ENCODE peak calls at places on chromosomes 12 and 14, in seven cellular contexts. One of them, this sample, is unnamed.

GRCh38 chr12:43104524-43104923 is 447.5 kb downstream of the ADAMTS20 start:
- DNase-seq in right lobe of liver: no peak
- DNase-seq in suprapubic skin: no peak
- DNase-seq in prostate gland: no peak
- DNase-seq in HepG2: no peak
- DNase-seq in HCT116: no peak
- DNase-seq in A549: no peak
- DNase-seq in this sample: no peak

GRCh38 chr12:69821441-69822204 is 3.4 kb upstream of the MYRFL start:
- DNase-seq in right lobe of liver: no peak
- DNase-seq in suprapubic skin: no peak
- DNase-seq in prostate gland: no peak
- DNase-seq in HepG2: no peak
- DNase-seq in HCT116: peak
- DNase-seq in A549: no peak
- DNase-seq in this sample: no peak

GRCh38 chr12:67721216-67721615 is 72.7 kb downstream of the DYRK2 start:
- DNase-seq in right lobe of liver: no peak
- DNase-seq in suprapubic skin: no peak
- DNase-seq in prostate gland: no peak
- DNase-seq in HepG2: no peak
- DNase-seq in HCT116: no peak
- DNase-seq in A549: no peak
- DNase-seq in this sample: peak

GRCh38 chr12:108637631-108638030 is 3.9 kb upstream of the SELPLG start:
- DNase-seq in right lobe of liver: no peak
- DNase-seq in suprapubic skin: peak
- DNase-seq in prostate gland: no peak
- DNase-seq in HepG2: no peak
- DNase-seq in HCT116: no peak
- DNase-seq in A549: no peak
- DNase-seq in this sample: no peak

GRCh38 chr12:74999474-74999873 is 210.2 kb downstream of the KCNC2 start:
- DNase-seq in right lobe of liver: no peak
- DNase-seq in suprapubic skin: no peak
- DNase-seq in prostate gland: no peak
- DNase-seq in HepG2: no peak
- DNase-seq in HCT116: no peak
- DNase-seq in A549: no peak
- DNase-seq in this sample: no peak

GRCh38 chr12:51846209-51846779 is 2.2 kb downstream of the FIGNL2 start:
- DNase-seq in right lobe of liver: no peak
- DNase-seq in suprapubic skin: no peak
- DNase-seq in prostate gland: no peak
- DNase-seq in HepG2: no peak
- DNase-seq in HCT116: no peak
- DNase-seq in A549: no peak
- DNase-seq in this sample: no peak

GRCh38 chr14:89422181-89422951 is 5.3 kb upstream of the FOXN3 start:
- DNase-seq in right lobe of liver: no peak
- DNase-seq in suprapubic skin: no peak
- DNase-seq in prostate gland: peak
- DNase-seq in HepG2: no peak
- DNase-seq in HCT116: no peak
- DNase-seq in A549: no peak
- DNase-seq in this sample: peak

GRCh38 chr12:17278946-17279345 is 673.0 kb upstream of the LMO3 start:
- DNase-seq in right lobe of liver: no peak
- DNase-seq in suprapubic skin: no peak
- DNase-seq in prostate gland: no peak
- DNase-seq in HepG2: no peak
- DNase-seq in HCT116: no peak
- DNase-seq in A549: peak
- DNase-seq in this sample: no peak

GRCh38 chr14:53011053-53011462 is 60.2 kb upstream of the FERMT2 start:
- DNase-seq in right lobe of liver: no peak
- DNase-seq in suprapubic skin: peak
- DNase-seq in prostate gland: no peak
- DNase-seq in HepG2: peak
- DNase-seq in HCT116: peak
- DNase-seq in A549: peak
- DNase-seq in this sample: peak

GRCh38 chr12:116492703-116493324 is 66.4 kb upstream of the MAP1LC3B2 start:
- DNase-seq in right lobe of liver: no peak
- DNase-seq in suprapubic skin: no peak
- DNase-seq in prostate gland: no peak
- DNase-seq in HepG2: no peak
- DNase-seq in HCT116: peak
- DNase-seq in A549: peak
- DNase-seq in this sample: no peak

GRCh38 chr12:128190052-128190451 is 76.9 kb upstream of the TMEM132C start:
- DNase-seq in right lobe of liver: no peak
- DNase-seq in suprapubic skin: no peak
- DNase-seq in prostate gland: no peak
- DNase-seq in HepG2: no peak
- DNase-seq in HCT116: no peak
- DNase-seq in A549: no peak
- DNase-seq in this sample: no peak

GRCh38 chr12:93122569-93123091 is 193.5 kb upstream of the EEA1 start:
- DNase-seq in right lobe of liver: peak
- DNase-seq in suprapubic skin: no peak
- DNase-seq in prostate gland: peak
- DNase-seq in HepG2: peak
- DNase-seq in HCT116: no peak
- DNase-seq in A549: no peak
- DNase-seq in this sample: no peak

GRCh38 chr14:93133476-93133875 is 17.8 kb upstream of the ITPK1 start:
- DNase-seq in right lobe of liver: peak
- DNase-seq in suprapubic skin: no peak
- DNase-seq in prostate gland: no peak
- DNase-seq in HepG2: no peak
- DNase-seq in HCT116: no peak
- DNase-seq in A549: no peak
- DNase-seq in this sample: no peak

GRCh38 chr12:43761535-43761934 is 2.8 kb downstream of the IRAK4 start:
- DNase-seq in right lobe of liver: no peak
- DNase-seq in suprapubic skin: no peak
- DNase-seq in prostate gland: no peak
- DNase-seq in HepG2: no peak
- DNase-seq in HCT116: no peak
- DNase-seq in A549: no peak
- DNase-seq in this sample: no peak

GRCh38 chr12:57135939-57136338 is 7.7 kb downstream of the LRP1 start:
- DNase-seq in right lobe of liver: no peak
- DNase-seq in suprapubic skin: no peak
- DNase-seq in prostate gland: no peak
- DNase-seq in HepG2: no peak
- DNase-seq in HCT116: no peak
- DNase-seq in A549: no peak
- DNase-seq in this sample: no peak

GRCh38 chr12:111598637-111599458 is at the start of gene ATXN2:
- DNase-seq in right lobe of liver: peak
- DNase-seq in suprapubic skin: no peak
- DNase-seq in prostate gland: peak
- DNase-seq in HepG2: no peak
- DNase-seq in HCT116: no peak
- DNase-seq in A549: peak
- DNase-seq in this sample: peak

GRCh38 chr12:119061208-119061796 is 80.0 kb downstream of the SRRM4 start:
- DNase-seq in right lobe of liver: no peak
- DNase-seq in suprapubic skin: no peak
- DNase-seq in prostate gland: peak
- DNase-seq in HepG2: peak
- DNase-seq in HCT116: no peak
- DNase-seq in A549: no peak
- DNase-seq in this sample: peak

GRCh38 chr12:49540229-49541139 is 1.7 kb downstream of the KCNH3 start:
- DNase-seq in right lobe of liver: peak
- DNase-seq in suprapubic skin: no peak
- DNase-seq in prostate gland: no peak
- DNase-seq in HepG2: no peak
- DNase-seq in HCT116: no peak
- DNase-seq in A549: no peak
- DNase-seq in this sample: no peak

GRCh38 chr12:69457433-69457832 is 12.8 kb upstream of the FRS2 start:
- DNase-seq in right lobe of liver: no peak
- DNase-seq in suprapubic skin: no peak
- DNase-seq in prostate gland: no peak
- DNase-seq in HepG2: no peak
- DNase-seq in HCT116: no peak
- DNase-seq in A549: no peak
- DNase-seq in this sample: no peak

GRCh38 chr12:115817399-115817798 is 460.1 kb downstream of the MED13L start:
- DNase-seq in right lobe of liver: no peak
- DNase-seq in suprapubic skin: no peak
- DNase-seq in prostate gland: peak
- DNase-seq in HepG2: no peak
- DNase-seq in HCT116: no peak
- DNase-seq in A549: peak
- DNase-seq in this sample: no peak

GRCh38 chr12:131908716-131909595 is 14.5 kb downstream of the ULK1 start:
- DNase-seq in right lobe of liver: peak
- DNase-seq in suprapubic skin: no peak
- DNase-seq in prostate gland: no peak
- DNase-seq in HepG2: no peak
- DNase-seq in HCT116: no peak
- DNase-seq in A549: no peak
- DNase-seq in this sample: no peak

DNA sequence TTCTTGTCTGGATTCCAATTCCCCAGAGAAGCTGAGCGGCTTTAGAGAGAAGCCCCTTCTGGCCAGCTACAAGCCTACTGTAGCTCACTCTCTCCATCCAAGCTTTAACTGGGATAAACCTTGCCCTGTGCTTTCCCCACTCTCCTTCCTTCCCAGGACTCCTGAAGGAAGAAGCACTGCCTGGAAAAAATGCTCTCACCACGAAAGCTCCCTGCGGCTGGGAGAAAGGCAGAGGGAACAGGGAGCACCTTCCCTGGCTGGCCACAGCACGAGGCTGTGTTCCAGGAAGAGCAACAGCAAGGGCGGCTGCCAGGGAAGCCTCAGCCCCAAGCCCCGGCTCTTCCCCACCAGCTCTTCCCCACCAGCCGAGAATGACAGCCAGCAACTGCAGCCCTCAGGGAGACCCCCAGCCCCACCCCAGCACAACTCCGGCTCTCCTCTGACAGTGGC is 40.8 kb upstream of the PNMA1 start:
- DNase-seq in right lobe of liver: peak
- DNase-seq in suprapubic skin: no peak
- DNase-seq in prostate gland: peak
- DNase-seq in HepG2: no peak
- DNase-seq in HCT116: no peak
- DNase-seq in A549: no peak
- DNase-seq in this sample: peak
- TF ChIP-seq POLR2A in right lobe of liver: no peak
- TF ChIP-seq POLR2A in suprapubic skin: no peak
- TF ChIP-seq POLR2A in prostate gland: no peak
- TF ChIP-seq POLR2A in HepG2: no peak
- TF ChIP-seq POLR2A in HCT116: no peak
- TF ChIP-seq POLR2A in A549: no peak
- TF ChIP-seq POLR2A in this sample: no peak

DNA sequence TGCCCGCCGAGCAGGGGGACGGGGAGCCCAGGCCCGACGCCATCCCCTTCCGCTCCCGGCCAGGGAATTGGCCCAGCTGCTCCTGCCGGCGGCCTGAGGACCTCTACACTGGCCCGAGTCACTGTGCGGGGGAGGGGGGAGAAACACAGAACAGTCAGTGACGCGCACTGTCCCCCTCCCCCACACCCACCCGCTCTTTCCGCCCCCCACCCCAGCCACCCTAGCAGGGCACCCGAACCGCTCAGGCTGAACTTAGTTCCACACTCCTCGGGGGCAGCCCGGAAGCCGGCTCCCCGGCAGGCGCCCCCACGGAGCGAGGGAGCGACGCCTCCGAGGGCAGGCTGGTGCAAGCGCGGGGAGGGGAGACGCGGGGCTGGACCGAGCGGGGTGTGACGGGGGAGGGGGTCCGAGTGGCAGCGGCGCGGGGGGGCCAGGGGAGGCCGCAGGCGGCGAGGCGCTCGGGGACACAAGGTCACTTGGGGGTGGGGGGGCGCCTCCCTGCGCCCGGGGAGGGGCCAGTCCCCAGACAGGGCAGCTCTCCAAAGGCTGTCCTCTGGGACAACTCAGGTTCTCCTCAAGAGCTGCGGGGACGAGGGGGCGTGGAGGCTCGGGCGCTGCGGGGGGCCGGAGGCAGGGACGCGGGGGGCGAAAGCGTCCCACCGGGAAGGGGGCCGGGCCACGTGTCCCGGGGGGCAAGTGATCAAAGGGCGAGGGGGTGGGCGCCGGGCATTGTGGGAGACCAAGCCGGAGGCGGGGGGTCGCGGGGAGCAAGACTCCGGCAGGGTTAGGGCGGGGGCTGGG is 648 bp downstream of the CHD4 start:
- DNase-seq in right lobe of liver: peak
- DNase-seq in suprapubic skin: no peak
- DNase-seq in prostate gland: peak
- DNase-seq in HepG2: peak
- DNase-seq in HCT116: no peak
- DNase-seq in A549: peak
- DNase-seq in this sample: peak
- TF ChIP-seq POLR2A in right lobe of liver: no peak
- TF ChIP-seq POLR2A in suprapubic skin: no peak
- TF ChIP-seq POLR2A in prostate gland: peak
- TF ChIP-seq POLR2A in HepG2: no peak
- TF ChIP-seq POLR2A in HCT116: no peak
- TF ChIP-seq POLR2A in A549: no peak
- TF ChIP-seq POLR2A in this sample: no peak

DNA sequence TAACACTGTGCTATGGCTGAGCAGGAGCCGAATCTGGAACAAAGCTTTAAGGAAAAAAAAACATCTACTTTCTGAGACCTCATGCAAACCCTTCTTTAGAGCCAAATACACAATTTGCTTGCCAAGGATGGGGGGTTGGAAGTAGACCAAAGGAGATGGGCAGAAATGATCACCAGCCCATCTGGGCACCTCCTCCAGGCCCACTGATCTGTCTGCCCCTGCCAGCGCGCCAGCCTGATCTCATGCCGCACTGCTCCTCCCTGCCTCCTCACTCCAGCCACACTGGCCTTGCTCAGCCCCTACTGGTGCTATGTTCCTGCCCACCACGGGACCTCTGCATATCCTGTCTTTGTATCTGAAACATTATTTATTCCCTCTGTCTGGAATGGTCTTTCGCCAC is 24.8 kb upstream of the RAB35 start:
- DNase-seq in right lobe of liver: peak
- DNase-seq in suprapubic skin: no peak
- DNase-seq in prostate gland: no peak
- DNase-seq in HepG2: no peak
- DNase-seq in HCT116: no peak
- DNase-seq in A549: no peak
- DNase-seq in this sample: no peak
- TF ChIP-seq POLR2A in right lobe of liver: no peak
- TF ChIP-seq POLR2A in suprapubic skin: no peak
- TF ChIP-seq POLR2A in prostate gland: no peak
- TF ChIP-seq POLR2A in HepG2: no peak
- TF ChIP-seq POLR2A in HCT116: no peak
- TF ChIP-seq POLR2A in A549: no peak
- TF ChIP-seq POLR2A in this sample: no peak

DNA sequence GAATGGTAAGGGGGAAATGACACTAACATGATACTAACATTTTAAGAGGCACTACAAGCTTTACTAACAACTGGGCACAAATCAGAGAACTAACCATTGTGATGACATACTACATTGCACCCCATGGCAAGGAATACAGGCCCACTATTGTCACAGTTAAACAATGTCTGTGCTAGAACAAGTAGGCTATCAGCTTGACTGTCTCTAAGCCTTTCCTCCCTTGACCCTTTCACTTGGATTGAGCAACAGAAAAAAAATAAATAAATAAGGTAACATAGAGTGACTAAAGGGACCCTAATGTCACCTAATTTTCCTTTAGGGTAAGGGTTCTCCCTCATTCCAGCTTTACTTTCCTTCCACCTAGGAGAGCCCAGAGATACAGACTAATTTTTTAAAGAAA is 4.4 kb downstream of the SLC38A2 start:
- DNase-seq in right lobe of liver: no peak
- DNase-seq in suprapubic skin: no peak
- DNase-seq in prostate gland: no peak
- DNase-seq in HepG2: peak
- DNase-seq in HCT116: no peak
- DNase-seq in A549: no peak
- DNase-seq in this sample: no peak
- TF ChIP-seq POLR2A in right lobe of liver: no peak
- TF ChIP-seq POLR2A in suprapubic skin: no peak
- TF ChIP-seq POLR2A in prostate gland: no peak
- TF ChIP-seq POLR2A in HepG2: peak
- TF ChIP-seq POLR2A in HCT116: no peak
- TF ChIP-seq POLR2A in A549: no peak
- TF ChIP-seq POLR2A in this sample: no peak

This sample was measured in transverse colon.